ENCODE peak calls at places on chromosomes 2 and 18, in ten cellular contexts. O is AG10803, M is tibial nerve, Z is esophagus squamous epithelium, W is heart left ventricle, I is ascending aorta, J is OCI-LY7, V is tibial artery, U is lower lobe of right lung, Y is astrocyte of the spinal cord. R is an unnamed sample.

GRCh38 chr2:71619230-71619741 is 165.9 kb downstream of the DYSF start:
- DNase-seq in O (no peak), M (no peak), Z (no peak), W (no peak), I (no peak), J (no peak), V (no peak), U (no peak), Y (no peak), R (no peak)

GRCh38 chr2:48423376-48423775 is 106.6 kb upstream of the STON1 start:
- DNase-seq in O (peak; percentile 77), M (no peak), Z (no peak), W (no peak), I (no peak), J (no peak), V (no peak), U (no peak), Y (peak; percentile 74), R (peak; percentile 72)

GRCh38 chr18:39523281-39523680 is 1957.7 kb upstream of the CELF4 start:
- DNase-seq in O (peak; percentile 9), M (no peak), Z (no peak), W (no peak), I (no peak), J (no peak), V (no peak), U (no peak), Y (peak; percentile 22), R (peak; percentile 4)

GRCh38 chr18:30634249-30634648 is 408.3 kb downstream of the DSC3 start:
- DNase-seq in O (no peak), M (no peak), Z (no peak), W (no peak), I (no peak), J (no peak), V (no peak), U (no peak), Y (no peak), R (no peak)

GRCh38 chr2:28336264-28336992 is 56.2 kb upstream of the FOSL2 start:
- DNase-seq in O (no peak), M (no peak), Z (no peak), W (no peak), I (no peak), J (no peak), V (no peak), U (no peak), Y (no peak), R (no peak)

GRCh38 chr2:72762276-72762675 is 63.6 kb downstream of the EXOC6B start:
- DNase-seq in O (no peak), M (no peak), Z (no peak), W (no peak), I (no peak), J (no peak), V (no peak), U (no peak), Y (no peak), R (no peak)

GRCh38 chr2:42770288-42771131 is 6.6 kb upstream of the OXER1 start:
- DNase-seq in O (peak; percentile 39), M (no peak), Z (no peak), W (no peak), I (no peak), J (peak; percentile 52), V (no peak), U (peak; percentile 61), Y (peak; percentile 30), R (no peak)

GRCh38 chr18:10060469-10060782 is 146.6 kb downstream of the VAPA start:
- DNase-seq in O (no peak), M (no peak), Z (no peak), W (no peak), I (no peak), J (no peak), V (no peak), U (no peak), Y (no peak), R (no peak)

GRCh38 chr2:23492337-23492675 is 107.3 kb downstream of the KLHL29 start:
- DNase-seq in O (no peak), M (no peak), Z (no peak), W (no peak), I (no peak), J (no peak), V (no peak), U (no peak), Y (no peak), R (no peak)

GRCh38 chr2:88003074-88003755 is 13.1 kb downstream of the RNU2-63P start:
- DNase-seq in O (no peak), M (no peak), Z (no peak), W (no peak), I (no peak), J (no peak), V (no peak), U (no peak), Y (peak; percentile 16), R (no peak)

GRCh38 chr18:72869786-72870185 is 2.0 kb upstream of the NETO1 start:
- DNase-seq in O (no peak), M (no peak), Z (no peak), W (no peak), I (no peak), J (no peak), V (no peak), U (no peak), Y (peak; percentile 29), R (no peak)

GRCh38 chr2:181352158-181352557 is 105.0 kb upstream of the ITGA4 start:
- DNase-seq in O (no peak), M (no peak), Z (no peak), W (no peak), I (no peak), J (peak; percentile 44), V (no peak), U (no peak), Y (no peak), R (no peak)

GRCh38 chr2:76958749-76959148 is 563.4 kb downstream of the LRRTM4 start:
- DNase-seq in O (no peak), M (no peak), Z (no peak), W (no peak), I (no peak), J (no peak), V (no peak), U (no peak), Y (peak; percentile 6), R (no peak)

GRCh38 chr2:151886235-151886634 is 58.0 kb upstream of the ARL5A start:
- DNase-seq in O (no peak), M (no peak), Z (no peak), W (no peak), I (no peak), J (no peak), V (no peak), U (no peak), Y (peak; percentile 20), R (no peak)

GRCh38 chr2:151887164-151887563 is 58.9 kb upstream of the ARL5A start:
- DNase-seq in O (no peak), M (no peak), Z (no peak), W (no peak), I (no peak), J (no peak), V (no peak), U (no peak), Y (no peak), R (no peak)

DNA sequence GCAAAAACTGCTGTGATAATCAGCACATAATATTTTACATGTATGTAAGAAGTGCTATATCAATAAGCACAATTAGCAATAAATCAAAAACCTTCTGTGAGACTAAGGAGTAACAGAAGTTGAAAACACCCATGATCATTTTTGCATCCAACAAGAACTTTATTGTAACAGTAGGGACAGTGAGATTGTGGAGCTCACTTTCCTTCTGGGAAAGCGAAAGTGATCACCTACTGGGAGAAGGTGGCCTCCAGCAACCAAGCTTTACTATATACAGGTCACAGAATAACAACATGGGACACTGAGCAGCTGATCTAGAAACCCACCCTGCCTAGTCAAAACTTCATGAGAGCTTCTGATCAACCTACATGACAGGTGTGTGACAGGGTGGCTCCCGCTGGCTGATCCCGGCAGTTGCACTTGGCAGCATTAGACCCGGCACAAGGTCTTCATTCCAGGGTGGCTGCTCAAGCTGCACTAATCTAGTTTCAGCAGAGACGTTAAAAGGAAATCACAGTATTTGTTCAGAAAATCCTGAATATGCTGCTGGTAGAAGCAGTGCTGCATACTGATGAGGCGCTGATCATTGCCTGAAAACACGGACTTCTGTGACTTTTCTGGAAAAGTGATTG is 63.5 kb upstream of the ARL5A start:
- DNase-seq in O (no peak), M (no peak), Z (no peak), W (no peak), I (no peak), J (no peak), V (no peak), U (no peak), Y (no peak), R (no peak)
- H3K4me3 ChIP-seq in O (no peak overlapping the region), M (no peak overlapping the region), Z (peak overlapping the region; percentile 1), W (peak overlapping the region; percentile 36), I (peak overlapping the region; percentile 54), J (no peak overlapping the region), V (peak overlapping the region; percentile 26), U (peak overlapping the region; percentile 13), Y (no peak overlapping the region), R (no peak overlapping the region)

GRCh38 chr2:58057890-58058590 is 11.4 kb downstream of the VRK2 start:
- DNase-seq in O (no peak), M (no peak), Z (no peak), W (no peak), I (no peak), J (no peak), V (no peak), U (no peak), Y (no peak), R (no peak)
- H3K4me3 ChIP-seq in O (no peak overlapping the region), M (no peak overlapping the region), Z (no peak overlapping the region), W (no peak overlapping the region), I (no peak overlapping the region), J (no peak overlapping the region), V (no peak overlapping the region), U (no peak overlapping the region), Y (no peak overlapping the region), R (no peak overlapping the region)

DNA sequence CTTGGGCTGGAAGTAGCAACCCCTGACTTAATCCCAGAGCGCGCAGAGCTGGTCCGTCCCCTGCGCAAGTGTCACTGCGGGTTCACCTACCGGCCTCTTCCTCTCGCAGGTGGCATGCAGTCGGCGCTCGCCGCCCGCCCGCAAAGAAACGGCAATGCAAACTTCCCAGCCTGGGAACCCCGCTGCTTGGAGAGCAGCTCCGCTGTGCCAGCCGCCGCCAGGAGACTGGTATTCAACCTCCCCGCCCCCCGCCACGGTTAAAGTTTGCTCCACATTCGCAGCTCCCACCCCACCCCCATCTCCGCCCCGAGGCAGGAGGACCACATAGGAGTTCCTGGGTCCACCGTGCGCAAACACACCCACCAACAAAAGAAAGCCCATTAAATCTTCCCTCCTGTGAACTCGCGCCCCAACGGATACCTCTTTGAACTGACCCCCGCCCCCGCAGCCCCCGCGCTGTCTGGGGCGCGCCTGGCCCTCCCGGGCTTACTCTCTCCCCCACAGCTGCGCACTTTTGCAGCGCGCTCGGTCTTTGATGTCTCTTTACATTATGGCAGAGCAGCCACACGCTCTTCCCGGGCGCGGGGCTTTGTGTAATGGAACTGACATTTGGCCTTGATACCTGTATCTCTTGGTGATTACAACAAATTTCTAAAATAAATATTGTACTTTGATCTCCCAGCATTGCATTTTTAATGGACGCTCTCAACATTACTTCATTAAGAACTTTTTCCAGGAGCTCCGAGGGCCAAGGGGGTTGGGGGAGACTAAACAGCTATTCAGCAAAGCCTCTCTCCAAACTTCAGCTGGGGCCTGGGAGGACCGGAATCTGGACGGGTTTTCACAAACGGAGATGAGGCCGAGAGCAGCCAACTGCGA is 3.1 kb upstream of the SP5 start:
- DNase-seq in O (no peak), M (no peak), Z (no peak), W (no peak), I (no peak), J (no peak), V (no peak), U (no peak), Y (no peak), R (no peak)
- H3K4me3 ChIP-seq in O (no peak overlapping the region), M (no peak overlapping the region), Z (no peak overlapping the region), W (no peak overlapping the region), I (peak overlapping the region; percentile 51), J (no peak overlapping the region), V (no peak overlapping the region), U (no peak overlapping the region), Y (no peak overlapping the region), R (no peak overlapping the region)

GRCh38 chr2:20671036-20671735 is 4.2 kb downstream of the GDF7 start:
- DNase-seq in O (no peak), M (no peak), Z (no peak), W (no peak), I (no peak), J (no peak), V (no peak), U (no peak), Y (no peak), R (no peak)
- H3K4me3 ChIP-seq in O (no peak overlapping the region), M (peak overlapping the region; percentile 8), Z (peak overlapping the region; percentile 11), W (no peak overlapping the region), I (no peak overlapping the region), J (no peak overlapping the region), V (no peak overlapping the region), U (no peak overlapping the region), Y (no peak overlapping the region), R (no peak overlapping the region)